ENCODE peak calls at places on chromosomes 16 and 17, in five cellular contexts. H, L, O, X and I are unnamed samples.

GRCh38 chr16:47197536-47198179 is 53.9 kb upstream of the NETO2 start:
- DNase-seq in H (no peak), L (peak), O (peak), X (peak), I (peak)

GRCh38 chr16:84603115-84603816 is 14.6 kb downstream of the COTL1 start:
- DNase-seq in H (peak), L (peak), O (peak), X (peak), I (peak)

GRCh38 chr17:16939271-16939576 is 32.7 kb downstream of the TNFRSF13B start:
- DNase-seq in H (no peak), L (no peak), O (no peak), X (no peak), I (no peak)

GRCh38 chr17:16972346-16972745 is 428 bp upstream of the TNFRSF13B start:
- DNase-seq in H (no peak), L (no peak), O (no peak), X (no peak), I (no peak)

GRCh38 chr16:67933805-67934204 is 2.1 kb upstream of the CTRL start:
- DNase-seq in H (no peak), L (peak), O (no peak), X (no peak), I (no peak)

GRCh38 chr16:80366023-80366422 is 174.8 kb upstream of the DYNLRB2 start:
- DNase-seq in H (no peak), L (no peak), O (no peak), X (no peak), I (no peak)

GRCh38 chr17:18040287-18040858 is 1.2 kb downstream of the GID4 start:
- DNase-seq in H (no peak), L (no peak), O (no peak), X (no peak), I (no peak)

GRCh38 chr17:36534117-36534880 is at the start of gene MYO19:
- DNase-seq in H (peak), L (peak), O (peak), X (peak), I (peak)

GRCh38 chr17:70110443-70110880 is 35.4 kb downstream of the KCNJ16 start:
- DNase-seq in H (no peak), L (no peak), O (no peak), X (no peak), I (no peak)

GRCh38 chr17:11144358-11145233 is 96.4 kb upstream of the SHISA6 start:
- DNase-seq in H (no peak), L (peak), O (peak), X (peak), I (no peak)

GRCh38 chr17:44071198-44071520 is 624 bp downstream of the G6PC3 start:
- DNase-seq in H (no peak), L (no peak), O (no peak), X (no peak), I (no peak)

GRCh38 chr17:70366421-70366820 is 197.1 kb downstream of the KCNJ2 start:
- DNase-seq in H (no peak), L (no peak), O (no peak), X (no peak), I (no peak)

GRCh38 chr17:4319221-4319620 is 47.3 kb downstream of the UBE2G1 start:
- DNase-seq in H (no peak), L (no peak), O (no peak), X (no peak), I (no peak)

GRCh38 chr17:82031303-82031884 is at the start of gene RAC3:
- DNase-seq in H (no peak), L (no peak), O (no peak), X (no peak), I (no peak)

DNA sequence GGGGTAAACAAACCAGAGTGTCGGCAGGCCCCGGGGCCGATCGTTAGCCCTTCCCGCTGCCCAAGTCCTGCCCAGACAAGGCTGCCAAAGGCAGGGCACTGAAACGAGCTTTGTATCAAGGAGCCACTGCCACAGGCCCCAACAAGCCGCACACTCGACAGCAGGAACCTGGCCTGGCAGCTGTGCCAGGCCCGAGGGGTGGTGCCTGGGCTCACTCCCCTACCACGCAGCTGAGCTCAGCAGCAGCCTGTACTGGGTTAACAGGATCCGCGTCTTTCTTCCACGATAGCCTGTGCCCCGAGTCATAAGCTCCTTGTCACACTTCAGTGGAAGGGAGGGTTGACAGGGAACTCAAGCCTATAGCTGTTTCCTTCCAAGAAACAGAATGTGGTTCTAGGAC is 87.9 kb downstream of the ABR start:
- DNase-seq in H (no peak), L (no peak), O (no peak), X (no peak), I (no peak)
- TF ChIP-seq POLR2A in H (no peak), L (no peak), O (no peak), X (no peak), I (no peak)

GRCh38 chr16:57102888-57103879 is 10.8 kb downstream of the CPNE2 start:
- DNase-seq in H (no peak), L (no peak), O (no peak), X (no peak), I (no peak)

GRCh38 chr16:57098188-57098841 is 5.9 kb downstream of the CPNE2 start:
- DNase-seq in H (no peak), L (no peak), O (no peak), X (no peak), I (no peak)

GRCh38 chr16:57096793-57097192 is 4.4 kb downstream of the CPNE2 start:
- DNase-seq in H (no peak), L (no peak), O (no peak), X (no peak), I (no peak)

GRCh38 chr16:57096192-57096591 is 3.8 kb downstream of the CPNE2 start:
- DNase-seq in H (no peak), L (no peak), O (no peak), X (no peak), I (no peak)

DNA sequence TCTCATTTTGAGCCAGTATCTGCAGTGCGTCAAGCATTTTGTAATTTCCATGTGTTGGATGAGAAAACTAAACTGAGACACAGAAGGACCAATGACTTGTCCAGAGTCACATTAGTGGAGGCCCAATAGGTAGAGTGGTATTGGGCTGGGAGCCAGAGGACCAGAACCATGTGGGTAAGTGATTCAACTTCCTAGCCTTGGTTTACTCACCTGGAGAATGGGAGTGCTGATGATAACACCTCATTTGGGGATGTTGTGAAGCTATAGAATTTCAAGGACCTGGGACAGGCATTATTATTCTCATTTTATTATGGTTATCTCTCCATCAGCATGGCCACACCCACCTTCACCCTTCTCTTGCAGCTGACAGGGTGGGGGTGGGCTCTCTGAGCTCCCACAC is 8.1 kb downstream of the CPNE2 start:
- DNase-seq in H (no peak), L (no peak), O (no peak), X (no peak), I (no peak)
- H3K4me3 ChIP-seq in H (no peak), L (no peak), O (no peak), X (no peak), I (no peak)

DNA sequence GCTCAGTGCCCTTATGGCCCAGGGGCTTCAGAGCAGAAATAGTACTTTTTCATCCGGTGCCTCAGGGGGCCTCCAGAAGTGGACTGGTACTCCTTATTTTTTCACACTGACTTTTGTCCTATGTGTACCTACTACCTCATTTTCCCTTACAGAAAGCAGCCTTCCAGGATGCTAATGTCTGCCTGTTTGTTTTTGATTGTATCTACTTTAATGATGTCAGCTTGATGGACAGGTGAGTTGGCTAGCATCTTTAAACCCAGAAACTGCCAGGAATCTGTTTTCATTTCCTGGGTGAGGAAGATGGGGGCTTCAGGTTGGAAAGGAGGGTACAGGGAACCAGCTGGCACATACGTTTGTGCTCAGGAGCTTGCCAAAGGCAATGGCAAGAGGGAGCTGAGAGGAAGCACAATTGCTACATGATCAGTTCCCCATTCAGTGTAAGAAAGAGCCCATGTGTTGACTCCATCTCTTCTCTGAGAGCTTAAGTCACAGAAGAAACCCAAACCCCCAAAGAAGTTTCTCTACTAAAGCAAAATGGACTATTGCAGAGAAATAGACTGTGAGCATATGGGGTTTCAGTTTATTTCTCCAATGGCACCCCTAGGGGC is 16.2 kb downstream of the LIG3 start:
- DNase-seq in H (no peak), L (no peak), O (no peak), X (no peak), I (no peak)
- TF ChIP-seq CTCF in H (no peak), L (no peak), O (no peak), X (no peak), I (no peak)

DNA sequence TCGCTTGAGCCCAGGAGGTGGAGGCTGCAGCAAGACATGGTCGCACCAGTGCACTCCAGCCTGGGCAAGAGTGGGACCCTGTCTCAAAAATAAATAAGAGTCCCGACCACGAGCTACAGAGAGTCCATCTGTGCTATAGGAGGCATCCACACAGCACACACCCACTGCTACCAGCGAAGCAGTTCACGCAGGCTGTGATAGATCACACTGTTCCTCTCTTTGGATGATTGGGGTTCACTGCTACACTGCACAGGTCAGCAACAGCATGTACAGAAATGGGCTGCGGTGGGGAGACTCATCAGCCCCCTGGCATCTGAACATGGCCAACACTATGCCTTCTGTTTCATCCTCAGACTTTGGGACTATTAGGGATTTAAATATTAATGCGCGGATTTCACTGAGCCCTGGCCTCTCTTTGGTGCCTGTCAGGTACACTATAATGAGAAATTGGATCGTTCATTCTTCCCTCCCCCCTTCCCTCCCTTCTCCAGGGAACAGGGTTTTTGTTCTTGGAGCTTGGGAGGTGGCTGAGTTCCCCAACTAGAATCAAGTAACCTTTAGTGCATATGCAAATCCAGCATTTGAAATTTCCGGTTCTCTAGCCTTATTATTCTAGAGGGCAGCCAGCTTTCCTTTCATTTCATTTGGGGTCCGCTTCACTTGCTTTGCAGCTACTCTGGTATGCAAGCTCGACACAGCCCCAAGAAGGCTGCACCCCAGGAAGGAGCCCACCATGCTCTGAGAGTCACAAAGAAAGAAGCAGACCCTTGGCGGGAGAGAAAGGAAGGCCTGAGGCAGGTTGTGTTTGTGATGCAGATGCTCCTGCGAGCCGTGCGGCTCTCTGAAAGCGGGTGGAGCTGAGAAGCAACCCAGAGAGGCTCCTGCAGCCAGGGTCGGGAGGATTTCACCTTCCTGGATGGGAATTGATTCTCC is 34.1 kb downstream of the PMM2 start:
- DNase-seq in H (no peak), L (no peak), O (no peak), X (no peak), I (no peak)
- TF ChIP-seq POLR2A in H (no peak), L (no peak), O (no peak), X (no peak), I (no peak)

GRCh38 chr16:88971371-88972097 is 5.5 kb downstream of the CBFA2T3 start:
- DNase-seq in H (no peak), L (no peak), O (no peak), X (peak), I (no peak)
- H3K4me3 ChIP-seq in H (no peak), L (no peak), O (no peak), X (no peak), I (no peak)

GRCh38 chr17:50560185-50560824 is at the start of gene CACNA1G:
- DNase-seq in H (peak), L (peak), O (peak), X (peak), I (peak)
- TF ChIP-seq CTCF in H (no peak), L (no peak), O (no peak), X (no peak), I (no peak)

GRCh38 chr17:8288336-8289102 is at the start of gene RANGRF:
- DNase-seq in H (peak), L (peak), O (peak), X (peak), I (peak)
- TF ChIP-seq POLR2A in H (no peak), L (peak), O (peak), X (no peak), I (peak)

GRCh38 chr17:59762022-59762825 is 54.8 kb downstream of the VMP1 start:
- DNase-seq in H (no peak), L (peak), O (no peak), X (no peak), I (no peak)
- H3K4me3 ChIP-seq in H (no peak), L (no peak), O (no peak), X (no peak), I (no peak)

DNA sequence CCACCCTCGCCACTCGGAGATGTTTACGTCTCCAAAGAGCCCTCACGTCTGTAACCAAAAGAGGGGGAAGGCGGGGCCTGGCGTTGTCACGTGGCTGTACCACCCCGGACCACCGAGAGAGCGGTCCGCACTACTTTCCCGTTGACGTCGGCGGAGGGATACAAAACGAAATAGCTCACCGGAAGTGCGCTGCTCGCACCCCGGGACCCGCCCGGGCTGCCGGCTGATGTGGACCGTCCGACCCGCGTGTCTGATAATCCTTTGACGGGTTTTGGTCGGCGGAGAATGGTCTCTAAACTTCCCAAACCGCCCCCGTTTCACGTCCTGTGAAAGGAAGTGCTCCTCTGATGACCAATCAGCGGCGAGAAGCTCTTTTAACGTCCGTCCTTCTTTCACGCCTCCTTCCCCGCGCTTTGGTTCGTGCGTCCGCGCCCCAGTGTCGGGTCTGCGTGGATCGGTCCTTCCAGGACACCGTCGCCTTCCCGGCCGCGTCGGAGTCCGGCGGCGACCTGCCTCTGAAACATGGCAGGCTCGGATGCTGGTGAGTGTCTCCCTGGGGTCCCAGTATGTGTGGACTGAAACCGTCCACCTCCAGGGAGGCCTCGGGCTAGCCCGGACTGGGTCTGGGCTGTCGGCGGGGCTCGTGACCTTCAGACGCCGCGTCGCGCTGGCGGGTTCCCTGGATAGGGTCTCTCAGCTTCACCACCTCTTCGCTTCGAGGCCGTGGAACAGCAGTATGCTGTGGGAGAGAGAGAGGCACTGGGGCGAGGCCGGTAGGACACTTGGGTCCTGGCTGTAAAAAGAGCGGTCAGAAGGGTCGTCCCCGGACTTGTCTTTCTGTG is at the start of gene CEP95:
- DNase-seq in H (peak), L (peak), O (peak), X (peak), I (peak)
- TF ChIP-seq CTCF in H (no peak), L (no peak), O (no peak), X (no peak), I (no peak)

DNA sequence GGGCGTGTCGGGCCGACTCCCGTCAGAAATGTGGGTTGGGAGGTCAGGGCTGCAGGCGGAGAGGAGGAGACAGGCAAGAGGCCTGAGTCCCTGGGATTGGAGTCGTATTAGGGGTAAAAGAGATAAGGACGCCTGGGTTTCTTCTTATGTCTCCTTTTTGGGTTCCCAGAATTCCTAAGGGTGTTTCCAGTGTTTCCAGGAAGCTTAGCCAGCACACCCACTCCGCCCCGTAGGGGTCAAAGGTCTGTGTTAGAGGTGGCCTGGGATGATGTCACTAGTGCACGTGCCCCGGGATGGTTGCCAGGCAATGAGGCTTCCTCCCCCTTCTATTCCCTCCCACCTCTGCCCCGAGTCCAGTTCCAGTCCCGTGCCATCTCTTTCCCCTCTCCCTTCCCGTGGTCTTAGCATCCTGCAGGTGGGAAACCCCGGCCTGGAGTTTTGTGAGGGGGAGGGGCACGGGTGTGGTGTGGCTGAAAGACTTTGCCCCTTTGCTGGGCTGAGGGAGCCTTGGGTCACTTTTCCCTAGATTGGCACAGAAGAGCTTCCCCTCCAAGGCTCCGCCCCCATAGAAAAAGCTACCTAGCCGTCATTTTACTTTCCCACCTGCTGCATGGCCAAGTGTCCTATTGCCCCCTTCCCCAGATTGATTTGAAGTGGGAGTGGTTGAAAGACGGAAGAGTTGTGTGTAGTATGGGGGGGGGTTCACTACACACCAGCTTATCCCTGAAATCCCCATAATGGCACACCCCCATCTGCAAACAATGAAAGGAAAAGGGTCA is 2.8 kb downstream of the KDM6B start:
- DNase-seq in H (peak), L (peak), O (peak), X (peak), I (peak)
- TF ChIP-seq POLR2A in H (no peak), L (no peak), O (no peak), X (no peak), I (no peak)